ENCODE peak calls at places on chromosomes 5 and 9, in four cellular contexts. W is HT-29, F is GM19239, B is HTR-8/SVneo. A is an unnamed sample.

GRCh38 chr5:1420211-1421195 is 24.7 kb downstream of the SLC6A3 start:
- DNase-seq in W (no peak), F (no peak), B (no peak), A (no peak)

GRCh38 chr9:129160712-129161533 is 17.1 kb downstream of the IER5L start:
- DNase-seq in W (no peak), F (no peak), B (no peak), A (no peak)

GRCh38 chr5:80182802-80183645 is 72.8 kb downstream of the SERINC5 start:
- DNase-seq in W (peak; percentile 59), F (no peak), B (no peak), A (no peak)

GRCh38 chr5:104186100-104186499 is 623.5 kb upstream of the NUDT12 start:
- DNase-seq in W (no peak), F (no peak), B (no peak), A (no peak)

GRCh38 chr5:109688647-109688998 is 1.1 kb upstream of the MAN2A1 start:
- DNase-seq in W (peak; percentile 79), F (no peak), B (no peak), A (peak; percentile 80)

GRCh38 chr5:151758141-151758429 is 346 bp downstream of the ATOX1 start:
- DNase-seq in W (peak; percentile 36), F (no peak), B (no peak), A (no peak)

GRCh38 chr9:136963751-136964150 is 11.7 kb downstream of the LCN12 start:
- DNase-seq in W (no peak), F (no peak), B (no peak), A (no peak)

GRCh38 chr5:127205147-127205546 is 85.4 kb upstream of the MEGF10 start:
- DNase-seq in W (no peak), F (no peak), B (no peak), A (no peak)

GRCh38 chr9:21316032-21316842 is 11.1 kb upstream of the IFNA5 start:
- DNase-seq in W (no peak), F (no peak), B (no peak), A (no peak)

GRCh38 chr5:89012361-89012760 is 129.4 kb upstream of the MEF2C start:
- DNase-seq in W (no peak), F (no peak), B (no peak), A (no peak)

GRCh38 chr9:129273941-129274709 is 96.1 kb upstream of the IER5L start:
- DNase-seq in W (no peak), F (no peak), B (no peak), A (no peak)

GRCh38 chr5:58505502-58505901 is 14.3 kb downstream of the GAPT start:
- DNase-seq in W (no peak), F (no peak), B (no peak), A (peak; percentile 56)

GRCh38 chr9:36888551-36888950 is 145.5 kb downstream of the PAX5 start:
- DNase-seq in W (no peak), F (no peak), B (no peak), A (no peak)

GRCh38 chr9:16030513-16031185 is 477.8 kb downstream of the CCDC171 start:
- DNase-seq in W (no peak), F (no peak), B (peak; percentile 41), A (peak; percentile 42)